ENCODE peak calls at places on chromosome 3, in four cellular contexts. A is HepG2, R is GM12878, T is H1. O is an unnamed sample.
A peak's percentile ranks its signal among the peaks of the same experiment; 100 is the strongest.

GRCh38 chr3:192444791-192445106 is 282.6 kb downstream of the FGF12 start:
- DNase-seq in T (no peak), R (no peak), A (no peak), O (no peak)

GRCh38 chr3:183698318-183698731 is 728 bp downstream of the YEATS2 start:
- DNase-seq in R (no peak), A (no peak), T (no peak), O (peak; percentile 13)

GRCh38 chr3:23806322-23807160 is 786 bp downstream of the UBE2E1 start:
- DNase-seq in R (no peak), T (no peak), A (no peak), O (no peak)

GRCh38 chr3:108428580-108428979 is 81.8 kb downstream of the MYH15 start:
- DNase-seq in R (no peak), T (no peak), A (no peak), O (no peak)

GRCh38 chr3:190854062-190854461 is 8.4 kb downstream of the GMNC start:
- DNase-seq in T (no peak), R (no peak), A (no peak), O (no peak)

GRCh38 chr3:103365467-103365866 is 930.7 kb downstream of the ZPLD1 start:
- DNase-seq in A (no peak), T (no peak), R (no peak), O (no peak)

GRCh38 chr3:148614463-148614862 is 83.2 kb upstream of the AGTR1 start:
- DNase-seq in R (no peak), T (no peak), A (no peak), O (peak; percentile 20)

GRCh38 chr3:124762612-124763011 is 32.4 kb downstream of the UMPS start:
- DNase-seq in T (no peak), R (no peak), A (no peak), O (no peak)

GRCh38 chr3:18423401-18424212 is 1.5 kb downstream of the SATB1 start:
- DNase-seq in R (peak; percentile 37), T (no peak), A (no peak), O (no peak)

GRCh38 chr3:132637590-132637989 is 22.0 kb downstream of the ACAD11 start:
- DNase-seq in A (no peak), R (no peak), T (no peak), O (no peak)

GRCh38 chr3:32077260-32078084 is 28.9 kb upstream of the GPD1L start:
- DNase-seq in T (no peak), A (peak; percentile 68), R (no peak), O (no peak)

GRCh38 chr3:54836876-54837275 is 91.0 kb downstream of the LRTM1 start:
- DNase-seq in R (no peak), A (no peak), T (no peak), O (no peak)

GRCh38 chr3:127068871-127069270 is 86.0 kb downstream of the PLXNA1 start:
- DNase-seq in R (no peak), A (no peak), T (no peak), O (no peak)

GRCh38 chr3:148943531-148944200 is 47.7 kb upstream of the GYG1 start:
- DNase-seq in T (no peak), A (peak; percentile 76), R (peak; percentile 19), O (peak; percentile 43)

GRCh38 chr3:125055165-125055912 is 458 bp downstream of the HEG1 start:
- DNase-seq in A (no peak), R (no peak), T (no peak), O (no peak)

GRCh38 chr3:137765310-137766033 is 1.4 kb downstream of the SOX14 start:
- DNase-seq in A (no peak), T (no peak), R (no peak), O (no peak)

GRCh38 chr3:24399614-24400013 is 95.0 kb downstream of the THRB start:
- DNase-seq in T (no peak), A (no peak), R (no peak), O (no peak)

GRCh38 chr3:182902236-182902635 is 78.1 kb downstream of the DCUN1D1 start:
- DNase-seq in A (no peak), R (no peak), T (no peak), O (no peak)

GRCh38 chr3:132596816-132597433 is at the start of gene ACKR4:
- DNase-seq in A (no peak), T (no peak), R (no peak), O (no peak)

GRCh38 chr3:125116311-125117069 is 60.7 kb upstream of the HEG1 start:
- DNase-seq in A (no peak), R (no peak), T (no peak), O (no peak)

GRCh38 chr3:60770532-60770931 is 480.7 kb downstream of the FHIT start:
- DNase-seq in T (no peak), R (no peak), A (no peak), O (no peak)

GRCh38 chr3:4303187-4304123 is at the start of gene SETMAR:
- DNase-seq in R (no peak), T (peak; percentile 62), A (peak; percentile 73), O (peak; percentile 81)

GRCh38 chr3:69948246-69948862 is 51.2 kb upstream of the SAMMSON start:
- DNase-seq in R (no peak), A (peak; percentile 4), T (no peak), O (peak; percentile 16)

GRCh38 chr3:171393032-171393744 is 67.0 kb downstream of the TNIK start:
- DNase-seq in R (no peak), T (peak; percentile 19), A (peak; percentile 39), O (peak; percentile 39)

GRCh38 chr3:116337229-116337628 is 108.1 kb downstream of the LSAMP start:
- DNase-seq in R (no peak), A (no peak), T (no peak), O (no peak)

GRCh38 chr3:70090322-70090913 is 90.9 kb downstream of the SAMMSON start:
- DNase-seq in A (no peak), T (no peak), R (no peak), O (no peak)

GRCh38 chr3:56966509-56966908 is 94.0 kb upstream of the SPATA12 start:
- DNase-seq in R (no peak), T (no peak), A (no peak), O (no peak)

GRCh38 chr3:31077021-31077601 is 182.7 kb upstream of the GADL1 start:
- DNase-seq in R (no peak), A (peak; percentile 46), T (no peak), O (no peak)

GRCh38 chr3:66353039-66353438 is 132.2 kb downstream of the SLC25A26 start:
- DNase-seq in A (no peak), R (no peak), T (no peak), O (no peak)

DNA sequence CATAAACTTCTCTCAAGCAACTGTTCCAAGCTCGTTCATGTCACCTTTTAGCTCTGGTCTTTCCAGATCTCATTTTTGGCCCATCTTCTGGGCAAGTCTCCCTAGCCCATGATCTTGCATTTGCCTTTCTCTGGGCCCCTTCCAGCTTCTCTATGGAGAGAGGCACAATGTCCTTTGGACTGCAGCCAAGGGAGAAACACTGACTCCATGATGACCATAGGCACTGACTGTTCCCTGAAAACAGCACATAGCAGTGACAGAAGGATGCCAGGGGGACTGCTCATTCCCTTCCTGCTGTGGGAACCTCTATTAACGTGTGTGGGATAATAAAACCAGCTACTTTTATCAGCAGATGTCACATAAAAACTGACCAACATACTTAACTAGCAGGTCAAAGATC is 60.3 kb downstream of the STRIT1 start:
- DNase-seq in R (no peak), A (no peak), T (no peak), O (no peak)
- H3K4me3 ChIP-seq in R (no peak overlapping the region), A (no peak overlapping the region), T (no peak overlapping the region), O (no peak overlapping the region)

GRCh38 chr3:105542604-105543003 is 175.9 kb downstream of the ALCAM start:
- DNase-seq in T (no peak), A (no peak), R (no peak), O (no peak)
- TF ChIP-seq SUZ12 in T (no peak), A (no peak), R (no peak), O (no peak)

GRCh38 chr3:52516509-52517195 is 17.0 kb downstream of the NT5DC2 start:
- DNase-seq in T (no peak), A (no peak), R (no peak), O (no peak)

GRCh38 chr3:52520141-52520667 is 13.5 kb downstream of the NT5DC2 start:
- DNase-seq in A (no peak), R (no peak), T (no peak), O (no peak)

GRCh38 chr3:52518723-52519444 is 14.8 kb downstream of the NT5DC2 start:
- DNase-seq in A (no peak), R (no peak), T (no peak), O (no peak)

GRCh38 chr3:52519445-52520140 is 14.1 kb downstream of the NT5DC2 start:
- DNase-seq in A (no peak), R (no peak), T (no peak), O (no peak)

DNA sequence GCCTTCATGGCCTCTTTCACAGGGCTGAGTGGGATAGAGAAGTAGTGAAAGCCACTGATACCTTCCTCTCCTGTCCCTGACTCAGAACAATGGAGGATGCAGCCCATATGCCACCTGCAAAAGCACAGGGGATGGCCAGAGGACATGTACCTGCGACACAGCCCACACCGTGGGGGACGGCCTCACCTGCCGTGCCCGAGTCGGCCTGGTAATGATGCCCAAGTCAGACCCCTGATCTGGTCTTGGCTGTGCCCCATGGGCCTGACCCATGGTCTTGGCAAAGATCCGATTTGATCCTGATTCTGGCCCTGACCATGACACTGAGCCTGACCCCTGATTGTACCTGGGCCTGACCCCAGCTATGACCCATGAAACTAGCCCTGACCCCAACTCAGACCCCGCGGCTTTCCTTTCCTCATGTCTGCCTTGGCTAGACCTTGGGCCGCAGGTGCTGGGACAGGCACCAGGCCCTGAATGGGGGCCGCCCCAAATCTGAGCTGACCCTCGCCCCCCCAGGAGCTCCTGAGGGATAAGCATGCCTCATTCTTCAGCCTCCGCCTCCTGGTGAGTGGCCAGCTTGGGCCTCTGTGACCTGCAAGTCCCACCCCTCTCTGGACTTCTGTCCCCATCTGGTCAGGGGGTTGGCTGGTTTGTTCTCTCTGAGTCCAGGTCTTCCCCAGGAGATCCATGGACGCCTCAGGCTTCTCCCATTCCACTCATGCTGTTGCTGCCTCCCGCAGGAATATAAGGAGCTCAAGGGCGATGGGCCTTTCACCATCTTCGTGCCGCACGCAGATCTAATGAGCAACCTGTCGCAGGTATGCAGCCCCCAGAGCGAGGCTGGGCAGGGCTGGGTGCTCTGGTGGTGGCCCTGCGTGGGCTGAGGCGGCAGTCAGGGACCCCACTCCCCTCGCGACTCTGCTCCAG is 15.6 kb downstream of the NT5DC2 start:
- DNase-seq in R (no peak), T (no peak), A (no peak), O (no peak)
- H3K4me3 ChIP-seq in R (no peak overlapping the region), T (peak overlapping the region; percentile 31), A (no peak overlapping the region), O (no peak overlapping the region)

DNA sequence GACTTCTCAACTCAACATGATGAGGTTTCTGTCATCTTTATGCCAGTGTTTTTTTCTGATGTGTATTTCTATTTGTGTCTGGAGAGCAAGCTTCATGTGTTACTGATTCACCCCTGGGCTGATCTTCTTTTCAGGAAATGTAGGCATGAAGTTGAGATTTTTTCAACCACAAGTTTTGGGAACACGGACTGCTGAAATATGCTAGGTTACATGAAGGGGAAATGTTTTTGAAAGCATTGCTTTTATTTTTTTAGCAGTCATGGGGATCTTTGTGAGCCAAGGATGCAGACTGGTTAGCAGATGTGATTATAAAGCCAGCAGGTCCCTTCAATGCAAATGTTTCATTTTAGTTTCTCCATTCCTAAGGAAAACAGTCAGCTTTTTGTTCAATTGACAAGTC is 219.3 kb upstream of the COL8A1 start:
- DNase-seq in T (no peak), R (no peak), A (no peak), O (no peak)
- TF ChIP-seq SUZ12 in T (no peak), R (no peak), A (no peak), O (no peak)

GRCh38 chr3:154427685-154428291 is 2.2 kb downstream of the GPR149 start:
- DNase-seq in T (no peak), A (no peak), R (no peak), O (no peak)
- H3K4me3 ChIP-seq in T (peak overlapping the region; percentile 51), A (no peak overlapping the region), R (no peak overlapping the region), O (peak overlapping the region; percentile 62)

GRCh38 chr3:47016934-47017435 is 37.5 kb downstream of the NBEAL2 start:
- DNase-seq in R (peak; percentile 40), T (no peak), A (no peak), O (no peak)
- TF ChIP-seq SUZ12 in R (no peak), T (no peak), A (no peak), O (no peak)

O was measured in NT2/D1.